ENCODE peak calls at places on chromosomes 5 and 9, in ten cellular contexts. F, R, B, E, I, N, Z, C, Y and M are unnamed samples.

GRCh38 chr5:19638461-19638860 is 349.5 kb downstream of the CDH18 start:
- DNase-seq in C (no peak), I (no peak), F (no peak), N (no peak), B (no peak), Z (no peak), Y (no peak), E (no peak), R (no peak), M (no peak)

GRCh38 chr9:19376931-19377330 is 3.1 kb downstream of the RPS6 start:
- DNase-seq in R (no peak), B (no peak), E (no peak), N (no peak), F (no peak), Z (no peak), Y (no peak), C (no peak), I (no peak), M (no peak)

GRCh38 chr5:145787996-145788395 is 47.1 kb downstream of the PRELID2 start:
- DNase-seq in E (no peak), R (no peak), Z (no peak), B (no peak), N (no peak), F (no peak), I (no peak), C (peak; percentile 18), Y (no peak), M (no peak)

GRCh38 chr9:96168882-96169281 is 133.1 kb downstream of the HSD17B3 start:
- DNase-seq in Y (no peak), R (no peak), I (no peak), B (no peak), Z (no peak), F (no peak), N (no peak), E (no peak), C (no peak), M (no peak)

GRCh38 chr9:111482656-111483418 is 1.3 kb downstream of the ECPAS start:
- DNase-seq in F (peak; percentile 79), B (peak; percentile 79), N (peak; percentile 73), C (peak; percentile 66), Z (peak; percentile 23), E (peak; percentile 77), R (peak; percentile 85), I (peak; percentile 83), Y (peak; percentile 32), M (peak; percentile 54)

GRCh38 chr5:137461636-137462596 is 37.2 kb downstream of the SPOCK1 start:
- DNase-seq in C (no peak), I (no peak), Y (no peak), Z (no peak), B (no peak), N (no peak), F (no peak), E (no peak), R (peak; percentile 12), M (no peak)

GRCh38 chr9:128895556-128895955 is 13.6 kb downstream of the LRRC8A start:
- DNase-seq in C (no peak), B (no peak), N (no peak), F (no peak), I (no peak), R (peak; percentile 56), E (no peak), Y (no peak), Z (no peak), M (no peak)

GRCh38 chr5:120447706-120448239 is 16.3 kb upstream of the PRR16 start:
- DNase-seq in N (no peak), C (peak; percentile 52), B (no peak), F (no peak), E (no peak), R (peak; percentile 39), I (no peak), Y (no peak), Z (peak; percentile 52), M (no peak)

GRCh38 chr5:98839469-98840383 is 66.3 kb downstream of the RGMB start:
- DNase-seq in I (peak; percentile 41), R (peak; percentile 35), C (peak; percentile 23), Y (no peak), E (no peak), F (no peak), N (no peak), Z (no peak), B (peak; percentile 43), M (no peak)

GRCh38 chr9:115614931-115615401 is 497.0 kb upstream of the TNC start:
- DNase-seq in N (no peak), C (peak; percentile 38), F (no peak), I (peak; percentile 25), B (no peak), Y (no peak), R (no peak), Z (peak; percentile 17), E (no peak), M (no peak)